ENCODE peak calls at places on chromosomes 3 and 15, in seven cellular contexts. U is ovary, H is body of pancreas, D is upper lobe of right lung, P is foreskin fibroblast, Q is IMR-90, Z is PC-3. L is an unnamed sample.

GRCh38 chr3:10780243-10780642 is 35.8 kb upstream of the SLC6A11 start:
- DNase-seq in U (no peak), H (no peak), D (no peak), P (no peak), Q (no peak), Z (peak; percentile 90), L (no peak)

GRCh38 chr15:49430046-49430445 is 7.0 kb downstream of the FGF7 start:
- DNase-seq in U (no peak), H (no peak), D (no peak), P (no peak), Q (no peak), Z (no peak), L (no peak)

GRCh38 chr15:61151791-61152190 is 77.3 kb downstream of the RORA start:
- DNase-seq in U (no peak), H (no peak), D (no peak), P (no peak), Q (no peak), Z (no peak), L (no peak)

GRCh38 chr3:70999730-71000129 is 583.8 kb downstream of the FOXP1 start:
- DNase-seq in U (no peak), H (no peak), D (no peak), P (peak; percentile 90), Q (peak; percentile 82), Z (peak; percentile 75), L (no peak)

GRCh38 chr3:157127831-157128767 is 31.8 kb downstream of the CCNL1 start:
- DNase-seq in U (peak; percentile 67), H (peak; percentile 79), D (peak; percentile 77), P (peak; percentile 89), Q (peak; percentile 89), Z (peak; percentile 85), L (peak; percentile 45)

GRCh38 chr15:65906396-65906795 is 37.1 kb downstream of the RAB11A start:
- DNase-seq in U (no peak), H (no peak), D (no peak), P (no peak), Q (no peak), Z (peak; percentile 58), L (peak; percentile 70)

GRCh38 chr3:176159796-176160195 is 1037.5 kb downstream of the TBL1XR1 start:
- DNase-seq in U (no peak), H (no peak), D (no peak), P (peak; percentile 2), Q (peak; percentile 28), Z (peak; percentile 23), L (no peak)

GRCh38 chr15:82739086-82739485 is 29.4 kb upstream of the AP3B2 start:
- DNase-seq in U (no peak), H (no peak), D (no peak), P (peak; percentile 23), Q (peak; percentile 29), Z (peak; percentile 27), L (no peak)

GRCh38 chr3:86987421-86987715 is 3.6 kb downstream of the VGLL3 start:
- DNase-seq in U (no peak), H (no peak), D (no peak), P (no peak), Q (no peak), Z (no peak), L (no peak)

GRCh38 chr3:146637871-146638270 is 32.7 kb upstream of the PLSCR5 start:
- DNase-seq in U (no peak), H (no peak), D (no peak), P (no peak), Q (no peak), Z (no peak), L (no peak)

GRCh38 chr3:194875581-194876402 is 190.1 kb downstream of the FAM43A start:
- DNase-seq in U (no peak), H (no peak), D (no peak), P (peak; percentile 84), Q (no peak), Z (no peak), L (no peak)

GRCh38 chr3:11720220-11721113 is 76.8 kb upstream of the VGLL4 start:
- DNase-seq in U (peak; percentile 79), H (peak; percentile 91), D (peak; percentile 91), P (peak; percentile 88), Q (peak; percentile 53), Z (peak; percentile 81), L (peak; percentile 77)

GRCh38 chr15:66765478-66766281 is 63.6 kb downstream of the SMAD6 start:
- DNase-seq in U (no peak), H (peak; percentile 93), D (peak; percentile 88), P (no peak), Q (no peak), Z (peak; percentile 98), L (peak; percentile 27)

GRCh38 chr3:117699058-117699457 is 989.5 kb downstream of the TUSC7 start:
- DNase-seq in U (no peak), H (no peak), D (no peak), P (no peak), Q (no peak), Z (no peak), L (no peak)

GRCh38 chr3:141471160-141471559 is 15.7 kb upstream of the RASA2 start:
- DNase-seq in U (no peak), H (no peak), D (no peak), P (peak; percentile 91), Q (peak; percentile 88), Z (peak; percentile 14), L (no peak)

GRCh38 chr3:37221407-37221806 is 47.0 kb upstream of the LRRFIP2 start:
- DNase-seq in U (no peak), H (no peak), D (no peak), P (peak; percentile 86), Q (peak; percentile 88), Z (peak; percentile 98), L (peak; percentile 67)

GRCh38 chr3:125055165-125055912 is 458 bp downstream of the HEG1 start:
- DNase-seq in U (peak; percentile 60), H (no peak), D (no peak), P (peak; percentile 68), Q (peak; percentile 20), Z (no peak), L (no peak)

GRCh38 chr15:97747342-97747741 is 213.2 kb upstream of the ARRDC4 start:
- DNase-seq in U (no peak), H (no peak), D (no peak), P (no peak), Q (no peak), Z (no peak), L (no peak)

GRCh38 chr3:61985020-61985419 is 388.3 kb downstream of the FEZF2 start:
- DNase-seq in U (no peak), H (no peak), D (no peak), P (peak; percentile 80), Q (peak; percentile 82), Z (peak; percentile 10), L (no peak)

GRCh38 chr15:27358751-27359434 is 387.9 kb downstream of the GABRG3 start:
- DNase-seq in U (no peak), H (no peak), D (no peak), P (peak; percentile 25), Q (no peak), Z (peak; percentile 6), L (no peak)

GRCh38 chr3:186097663-186098451 is 11.0 kb downstream of the ETV5 start:
- DNase-seq in U (no peak), H (peak; percentile 94), D (peak; percentile 75), P (peak; percentile 84), Q (peak; percentile 78), Z (peak; percentile 80), L (peak; percentile 91)

GRCh38 chr3:42652611-42653302 is 740 bp upstream of the ZBTB47 start:
- DNase-seq in U (peak; percentile 59), H (peak; percentile 77), D (peak; percentile 74), P (peak; percentile 88), Q (peak; percentile 78), Z (peak; percentile 90), L (no peak)

GRCh38 chr3:42653303-42653559 is 266 bp upstream of the ZBTB47 start:
- DNase-seq in U (no peak), H (no peak), D (no peak), P (no peak), Q (no peak), Z (no peak), L (no peak)

GRCh38 chr3:42653560-42654330 is at the start of gene ZBTB47:
- DNase-seq in U (peak; percentile 71), H (peak; percentile 50), D (peak; percentile 88), P (peak; percentile 74), Q (no peak), Z (peak; percentile 44), L (no peak)

GRCh38 chr3:42651248-42652091 is 2.0 kb upstream of the ZBTB47 start:
- DNase-seq in U (no peak), H (no peak), D (no peak), P (peak; percentile 86), Q (peak; percentile 56), Z (peak; percentile 53), L (no peak)

GRCh38 chr3:42652251-42652610 is 1.3 kb upstream of the ZBTB47 start:
- DNase-seq in U (no peak), H (no peak), D (no peak), P (no peak), Q (no peak), Z (no peak), L (no peak)
- H3K4me3 ChIP-seq in U (no peak overlapping the region), H (no peak overlapping the region), D (peak overlapping the region; percentile 87), P (peak overlapping the region; percentile 89), Q (no peak overlapping the region), Z (no peak overlapping the region), L (no peak overlapping the region)

GRCh38 chr3:89046661-89047060 is 60.8 kb upstream of the EPHA3 start:
- DNase-seq in U (no peak), H (no peak), D (no peak), P (no peak), Q (no peak), Z (no peak), L (no peak)

GRCh38 chr3:89043406-89043947 is 63.9 kb upstream of the EPHA3 start:
- DNase-seq in U (no peak), H (no peak), D (no peak), P (no peak), Q (no peak), Z (no peak), L (no peak)

DNA sequence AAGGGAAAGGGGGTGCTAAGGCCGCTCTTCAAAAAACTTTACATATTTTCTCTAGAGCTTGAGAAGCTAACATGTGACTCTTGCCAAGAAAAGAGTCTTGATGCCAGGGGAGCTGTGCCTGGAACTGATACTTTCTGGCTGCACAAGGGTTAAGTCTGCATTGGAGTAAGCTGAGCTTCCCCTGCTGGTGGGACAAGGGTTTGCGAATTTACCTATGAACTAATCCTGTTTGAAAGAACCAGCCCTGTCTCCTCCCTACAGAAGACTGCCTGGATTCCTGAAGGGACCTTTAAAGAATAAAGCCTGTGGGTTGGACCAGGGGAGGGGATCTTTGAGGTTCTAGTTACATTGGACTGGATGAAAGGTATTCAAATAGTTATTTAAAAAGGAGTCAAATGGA is 58.3 kb upstream of the EPHA3 start:
- DNase-seq in U (no peak), H (no peak), D (no peak), P (peak; percentile 24), Q (peak; percentile 11), Z (peak; percentile 44), L (peak; percentile 16)
- TF ChIP-seq CTCF in U (no peak), H (no peak), D (no peak), P (peak; percentile 24), Q (peak; percentile 29), Z (peak; percentile 64), L (peak; percentile 43)

GRCh38 chr3:127490271-127491023 is 100.1 kb downstream of the TPRA1 start:
- DNase-seq in U (no peak), H (no peak), D (no peak), P (no peak), Q (no peak), Z (no peak), L (no peak)
- H3K4me3 ChIP-seq in U (no peak overlapping the region), H (no peak overlapping the region), D (no peak overlapping the region), P (no peak overlapping the region), Q (no peak overlapping the region), Z (no peak overlapping the region), L (no peak overlapping the region)

GRCh38 chr3:49906004-49906860 is 2.6 kb upstream of the MST1R start:
- DNase-seq in U (peak; percentile 54), H (peak; percentile 55), D (peak; percentile 81), P (peak; percentile 78), Q (peak; percentile 46), Z (peak; percentile 86), L (peak; percentile 63)
- TF ChIP-seq CTCF in U (peak; percentile 62), H (peak; percentile 63), D (peak; percentile 71), P (peak; percentile 74), Q (peak; percentile 66), Z (peak; percentile 98), L (peak; percentile 90)